ENCODE peak calls at places on chromosomes 13 and 19, in five cellular contexts. N is NCI-H774, H is smooth muscle cell of the brain vasculature, V is EH, X is fibroblast of pulmonary artery. M is an unnamed sample.

GRCh38 chr19:49438261-49438660 is 3.1 kb downstream of the SLC17A7 start:
- DNase-seq in V (no peak), H (no peak), X (no peak), N (no peak), M (no peak)

GRCh38 chr19:2260341-2260751 is 4.1 kb upstream of the JSRP1 start:
- DNase-seq in N (no peak), H (no peak), X (no peak), V (peak; percentile 40), M (peak; percentile 45)

GRCh38 chr19:13252569-13253335 is 102.5 kb downstream of the IER2 start:
- DNase-seq in H (no peak), N (no peak), V (no peak), X (no peak), M (no peak)

GRCh38 chr19:17737690-17738153 is 13.6 kb upstream of the FCHO1 start:
- DNase-seq in N (no peak), H (no peak), V (no peak), X (no peak), M (no peak)

GRCh38 chr19:32864318-32865007 is 5.1 kb downstream of the SLC7A9 start:
- DNase-seq in N (no peak), X (no peak), H (no peak), V (no peak), M (no peak)

GRCh38 chr13:40596484-40596883 is 70.0 kb downstream of the FOXO1 start:
- DNase-seq in X (no peak), H (no peak), V (no peak), N (no peak), M (no peak)

GRCh38 chr13:106565127-106565775 is 2.7 kb downstream of the ARGLU1 start:
- DNase-seq in X (no peak), N (no peak), H (no peak), V (no peak), M (no peak)

GRCh38 chr13:54449922-54450321 is 1421.3 kb downstream of the OLFM4 start:
- DNase-seq in H (no peak), X (no peak), V (no peak), N (no peak), M (no peak)

GRCh38 chr13:94236876-94237275 is 242.6 kb downstream of the DCT start:
- DNase-seq in V (no peak), X (no peak), N (no peak), H (no peak), M (no peak)

GRCh38 chr13:75566658-75567057 is 17.1 kb downstream of the UCHL3 start:
- DNase-seq in H (no peak), X (peak; percentile 80), N (no peak), V (peak; percentile 67), M (peak; percentile 51)

GRCh38 chr19:917323-918151 is at the start of gene KISS1R:
- DNase-seq in N (peak; percentile 61), H (no peak), X (no peak), V (peak; percentile 33), M (no peak)

GRCh38 chr13:32897296-32897695 is 118.9 kb upstream of the KL start:
- DNase-seq in X (no peak), N (no peak), V (no peak), H (no peak), M (no peak)

GRCh38 chr13:67967031-67967430 is 736.9 kb upstream of the PCDH9 start:
- DNase-seq in N (no peak), X (no peak), H (no peak), V (no peak), M (no peak)

GRCh38 chr19:1171755-1172352 is 2.2 kb downstream of the SBNO2 start:
- DNase-seq in X (no peak), N (no peak), H (no peak), V (no peak), M (no peak)

GRCh38 chr19:18590273-18591272 is 2.0 kb downstream of the REX1BD start:
- DNase-seq in N (no peak), H (no peak), X (peak; percentile 61), V (peak; percentile 77), M (peak; percentile 21)

GRCh38 chr13:31046711-31047279 is 114.3 kb downstream of the TEX26 start:
- DNase-seq in N (peak; percentile 32), V (peak; percentile 63), H (no peak), X (peak; percentile 64), M (no peak)

GRCh38 chr13:100817897-100818296 is 143.3 kb upstream of the TMTC4 start:
- DNase-seq in H (no peak), N (no peak), V (no peak), X (no peak), M (no peak)

GRCh38 chr19:39532233-39533002 is at the start of gene EID2B:
- DNase-seq in H (peak; percentile 88), X (peak; percentile 98), V (peak; percentile 96), N (peak; percentile 92), M (peak; percentile 95)

GRCh38 chr13:113329656-113330312 is 32.7 kb downstream of the LAMP1 start:
- DNase-seq in N (no peak), H (no peak), X (no peak), V (no peak), M (no peak)

GRCh38 chr13:69319659-69320058 is 788.0 kb upstream of the ATXN8OS start:
- DNase-seq in H (no peak), V (no peak), X (no peak), N (no peak), M (no peak)

GRCh38 chr19:6269101-6269886 is 10.5 kb downstream of the MLLT1 start:
- DNase-seq in X (no peak), V (no peak), H (no peak), N (no peak), M (no peak)

GRCh38 chr13:44231786-44232516 is 141.7 kb upstream of the SERP2 start:
- DNase-seq in H (no peak), N (peak; percentile 33), V (peak; percentile 87), X (peak; percentile 98), M (peak; percentile 88)

GRCh38 chr13:112781287-112781686 is 91.4 kb downstream of the ATP11A start:
- DNase-seq in N (no peak), V (no peak), H (no peak), X (no peak), M (no peak)

GRCh38 chr19:10717356-10718204 is at the start of gene DNM2:
- DNase-seq in H (peak; percentile 100), X (peak; percentile 100), N (peak; percentile 100), V (peak; percentile 100), M (peak; percentile 100)

GRCh38 chr19:30175987-30176386 is 196.2 kb upstream of the ZNF536 start:
- DNase-seq in H (no peak), N (no peak), V (no peak), X (no peak), M (no peak)

GRCh38 chr13:50805805-50806204 is 37.7 kb downstream of the DLEU7 start:
- DNase-seq in H (no peak), X (peak; percentile 35), N (no peak), V (peak; percentile 32), M (peak; percentile 24)

GRCh38 chr19:8141726-8142524 is 7.5 kb downstream of the FBN3 start:
- DNase-seq in V (no peak), N (no peak), X (no peak), H (no peak), M (no peak)

GRCh38 chr19:28878862-28879566 is 333.9 kb downstream of the UQCRFS1 start:
- DNase-seq in H (peak; percentile 31), N (peak; percentile 47), X (peak; percentile 84), V (peak; percentile 77), M (peak; percentile 72)

M was measured in EL.